ENCODE peak calls at places on chromosomes 1 and 21, in seven cellular contexts. X is cardiac muscle cell, N is esophagus squamous epithelium, M is HFF-Myc, U is epithelial cell of esophagus, V is AG10803, H is heart left ventricle. C is an unnamed sample.

GRCh38 chr1:11929849-11930248 is 3.6 kb upstream of the KIAA2013 start:
- DNase-seq in X (peak), N (no peak), M (peak), U (peak), V (peak), H (peak), C (no peak)

GRCh38 chr1:244272471-244273261 is 179.0 kb downstream of the ADSS2 start:
- DNase-seq in X (peak), N (no peak), M (peak), U (peak), V (peak), H (peak), C (peak)

GRCh38 chr1:214331827-214332423 is 51.0 kb downstream of the SMYD2 start:
- DNase-seq in X (peak), N (no peak), M (no peak), U (peak), V (no peak), H (peak), C (no peak)

GRCh38 chr1:222138095-222138494 is 396.2 kb upstream of the DUSP10 start:
- DNase-seq in X (no peak), N (no peak), M (no peak), U (no peak), V (no peak), H (no peak), C (no peak)

GRCh38 chr1:71587961-71588360 is 507.1 kb upstream of the ZRANB2 start:
- DNase-seq in X (peak), N (no peak), M (peak), U (peak), V (peak), H (no peak), C (no peak)

GRCh38 chr1:208834346-208835081 is 590.3 kb upstream of the PLXNA2 start:
- DNase-seq in X (no peak), N (no peak), M (no peak), U (peak), V (peak), H (no peak), C (no peak)

GRCh38 chr21:33157303-33157702 is 72.4 kb upstream of the IFNAR2 start:
- DNase-seq in X (peak), N (no peak), M (no peak), U (peak), V (no peak), H (no peak), C (no peak)

GRCh38 chr21:27196651-27197050 is 229.8 kb upstream of the ADAMTS5 start:
- DNase-seq in X (no peak), N (no peak), M (no peak), U (no peak), V (no peak), H (no peak), C (no peak)

GRCh38 chr1:248871837-248872401 is 13.0 kb upstream of the ZNF692 start:
- DNase-seq in X (no peak), N (no peak), M (no peak), U (no peak), V (no peak), H (no peak), C (no peak)

GRCh38 chr1:227944931-227945890 is 2.5 kb downstream of the WNT9A start:
- DNase-seq in X (no peak), N (no peak), M (no peak), U (no peak), V (no peak), H (peak), C (no peak)

GRCh38 chr1:25644962-25645361 is 28.4 kb downstream of the MAN1C1 start:
- DNase-seq in X (no peak), N (no peak), M (no peak), U (no peak), V (no peak), H (no peak), C (no peak)

GRCh38 chr1:244971524-244972216 is 107.3 kb upstream of the HNRNPU start:
- DNase-seq in X (no peak), N (no peak), M (no peak), U (no peak), V (no peak), H (no peak), C (no peak)

GRCh38 chr1:160438320-160438918 is 38.1 kb downstream of the VANGL2 start:
- DNase-seq in X (no peak), N (no peak), M (no peak), U (no peak), V (no peak), H (no peak), C (no peak)

GRCh38 chr21:33451634-33452071 is 28.1 kb downstream of the TMEM50B start:
- DNase-seq in X (no peak), N (no peak), M (no peak), U (peak), V (peak), H (no peak), C (no peak)

GRCh38 chr21:38804030-38804616 is 1.6 kb upstream of the ETS2 start:
- DNase-seq in X (no peak), N (no peak), M (no peak), U (no peak), V (no peak), H (no peak), C (no peak)

GRCh38 chr1:5753431-5754078 is 238.7 kb downstream of the NPHP4 start:
- DNase-seq in X (no peak), N (no peak), M (no peak), U (no peak), V (no peak), H (no peak), C (no peak)

GRCh38 chr1:198967566-198967965 is 328.7 kb downstream of the PTPRC start:
- DNase-seq in X (peak), N (no peak), M (no peak), U (no peak), V (no peak), H (no peak), C (no peak)

GRCh38 chr1:95236784-95237575 is 3.0 kb downstream of the RWDD3 start:
- DNase-seq in X (peak), N (no peak), M (no peak), U (no peak), V (peak), H (no peak), C (no peak)

GRCh38 chr1:160942926-160943325 is 11.7 kb downstream of the ITLN2 start:
- DNase-seq in X (peak), N (no peak), M (no peak), U (peak), V (no peak), H (no peak), C (no peak)

GRCh38 chr1:234607091-234608025 is 2.6 kb downstream of the IRF2BP2 start:
- DNase-seq in X (peak), N (no peak), M (no peak), U (peak), V (peak), H (peak), C (no peak)

GRCh38 chr1:76266762-76267161 is 192.2 kb downstream of the ST6GALNAC3 start:
- DNase-seq in X (no peak), N (no peak), M (no peak), U (no peak), V (no peak), H (no peak), C (no peak)

GRCh38 chr1:225360119-225360518 is 67.7 kb downstream of the LBR start:
- DNase-seq in X (no peak), N (no peak), M (no peak), U (no peak), V (no peak), H (no peak), C (no peak)

GRCh38 chr1:72777918-72778317 is 495.6 kb upstream of the NEGR1 start:
- DNase-seq in X (no peak), N (no peak), M (no peak), U (no peak), V (peak), H (no peak), C (no peak)

GRCh38 chr1:176601358-176601757 is 138.4 kb downstream of the PAPPA2 start:
- DNase-seq in X (no peak), N (no peak), M (peak), U (no peak), V (peak), H (no peak), C (no peak)

GRCh38 chr1:22334860-22335550 is 116.6 kb upstream of the ZBTB40 start:
- DNase-seq in X (no peak), N (no peak), M (no peak), U (no peak), V (no peak), H (no peak), C (no peak)

GRCh38 chr1:2962541-2962940 is 58.7 kb upstream of the ACTRT2 start:
- DNase-seq in X (no peak), N (no peak), M (no peak), U (no peak), V (no peak), H (no peak), C (no peak)

GRCh38 chr21:39633770-39634181 is 21.0 kb downstream of the B3GALT5 start:
- DNase-seq in X (no peak), N (no peak), M (peak), U (peak), V (peak), H (no peak), C (peak)

GRCh38 chr1:245986404-245987221 is 520.5 kb downstream of the SMYD3 start:
- DNase-seq in X (peak), N (no peak), M (peak), U (peak), V (peak), H (no peak), C (no peak)
- H3K4me3 ChIP-seq in X (no peak), N (no peak), M (no peak), U (no peak), V (no peak), H (no peak), C (no peak)

DNA sequence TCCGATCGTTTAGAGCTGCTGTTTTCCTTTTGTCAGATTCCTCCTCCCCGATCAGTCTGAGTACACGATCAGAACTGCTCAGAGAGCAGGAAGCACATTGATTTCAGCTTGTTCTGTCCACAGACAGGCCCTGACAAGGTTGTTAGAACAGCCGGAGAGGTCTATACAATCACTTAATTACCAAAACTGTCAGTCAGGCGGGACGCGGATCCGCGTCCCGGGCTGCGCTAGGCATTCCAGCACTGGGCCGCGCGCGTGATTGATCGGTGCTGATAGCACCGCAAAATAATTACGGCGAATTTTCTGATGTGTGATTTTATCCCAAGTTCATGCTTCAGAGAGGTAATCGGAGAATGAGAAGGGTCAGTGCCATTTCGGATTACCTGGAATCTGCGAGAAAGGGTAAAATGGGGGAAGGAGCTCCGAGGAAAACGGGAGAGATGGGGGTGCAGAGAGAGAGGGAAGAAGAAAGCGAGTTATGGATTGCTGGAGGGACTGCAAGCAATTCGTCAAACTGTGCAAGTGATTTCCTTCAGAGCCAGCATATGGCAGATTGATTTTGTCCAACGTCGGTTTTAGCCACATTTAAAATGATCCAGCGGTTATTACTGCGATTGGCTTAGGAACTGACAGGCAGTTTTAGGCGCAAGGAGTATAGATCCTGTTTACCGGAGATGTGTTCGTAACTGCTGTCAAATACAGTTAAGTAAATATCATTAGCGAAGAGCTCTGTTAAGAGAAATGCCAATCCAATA is 9.0 kb upstream of the BARHL2 start:
- DNase-seq in X (peak), N (no peak), M (no peak), U (peak), V (no peak), H (no peak), C (no peak)
- H3K4me3 ChIP-seq in X (peak), N (peak), M (no peak), U (no peak), V (peak), H (peak), C (no peak)

DNA sequence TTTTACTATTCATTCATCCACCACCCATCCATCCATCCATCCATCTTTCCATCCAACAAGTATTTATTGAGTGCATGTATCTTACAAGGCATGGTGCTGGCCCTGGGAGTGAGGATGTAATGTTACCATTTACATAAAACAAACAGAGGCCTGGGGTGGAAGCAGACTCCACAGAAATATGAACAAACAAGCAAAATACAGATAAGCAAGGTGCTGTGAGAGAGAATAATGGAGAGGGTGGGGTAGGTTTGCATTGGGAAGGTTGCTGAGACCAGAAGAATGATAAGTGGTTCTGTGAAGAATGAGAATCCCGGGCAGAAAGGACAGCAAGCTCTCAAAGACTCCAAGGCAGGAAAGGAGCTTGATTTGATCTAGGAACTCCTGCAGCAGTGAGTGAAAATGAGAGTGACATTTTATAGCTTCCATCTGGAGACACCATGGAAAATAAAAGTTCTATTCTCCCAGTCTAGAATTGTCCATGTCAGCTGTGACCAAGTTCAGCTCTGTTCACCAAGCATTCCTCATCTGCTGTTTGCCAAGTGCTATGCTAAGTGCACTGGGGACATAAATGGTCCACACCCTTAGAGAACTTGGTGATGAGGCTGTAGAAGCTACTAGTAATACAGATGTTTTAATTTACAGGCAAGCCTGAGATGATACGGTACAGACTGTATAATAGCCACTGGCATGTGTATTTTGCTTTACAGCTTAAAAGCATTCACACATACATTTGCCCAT is 75.3 kb downstream of the PEX14 start:
- DNase-seq in X (no peak), N (no peak), M (no peak), U (no peak), V (peak), H (no peak), C (no peak)
- H3K4me3 ChIP-seq in X (no peak), N (no peak), M (no peak), U (no peak), V (no peak), H (no peak), C (no peak)

GRCh38 chr1:164559342-164560070 is 522 bp downstream of the PBX1 start:
- DNase-seq in X (peak), N (no peak), M (no peak), U (peak), V (no peak), H (peak), C (no peak)

GRCh38 chr1:164560076-164560475 is 1.1 kb downstream of the PBX1 start:
- DNase-seq in X (no peak), N (no peak), M (no peak), U (no peak), V (no peak), H (no peak), C (no peak)

GRCh38 chr1:164560504-164560903 is 1.5 kb downstream of the PBX1 start:
- DNase-seq in X (no peak), N (no peak), M (no peak), U (no peak), V (no peak), H (no peak), C (no peak)

GRCh38 chr1:164557270-164557669 is 1.7 kb upstream of the PBX1 start:
- DNase-seq in X (no peak), N (no peak), M (no peak), U (peak), V (no peak), H (no peak), C (no peak)

GRCh38 chr1:164558461-164559341 is at the start of gene PBX1:
- DNase-seq in X (peak), N (peak), M (peak), U (peak), V (peak), H (peak), C (peak)
- H3K4me3 ChIP-seq in X (peak), N (peak), M (peak), U (peak), V (peak), H (peak), C (peak)

GRCh38 chr1:23422955-23423354 is 1.6 kb downstream of the TCEA3 start:
- DNase-seq in X (no peak), N (no peak), M (no peak), U (no peak), V (peak), H (no peak), C (no peak)
- H3K4me3 ChIP-seq in X (peak), N (peak), M (no peak), U (no peak), V (peak), H (peak), C (no peak)

DNA sequence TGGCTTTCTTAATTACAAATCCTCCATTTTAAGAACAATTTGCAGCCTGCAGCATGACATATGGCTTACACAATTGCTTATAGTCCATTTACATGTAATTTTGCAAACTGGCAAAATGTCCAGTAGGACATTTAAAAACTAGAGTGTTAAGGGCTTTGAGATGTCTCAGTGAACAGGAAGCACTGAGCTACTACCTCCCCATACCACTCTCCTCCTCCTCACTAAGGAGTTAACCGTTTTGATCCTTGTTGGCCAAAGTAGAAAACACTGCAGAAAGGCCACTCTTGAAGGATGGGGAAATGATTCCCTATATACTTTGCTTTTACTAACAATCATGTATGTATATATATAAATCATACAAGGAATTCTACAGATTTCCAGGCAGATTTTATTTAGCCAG is 386 bp downstream of the CTSK start:
- DNase-seq in X (peak), N (no peak), M (no peak), U (no peak), V (no peak), H (no peak), C (no peak)
- H3K4me3 ChIP-seq in X (no peak), N (peak), M (peak), U (no peak), V (peak), H (peak), C (no peak)

DNA sequence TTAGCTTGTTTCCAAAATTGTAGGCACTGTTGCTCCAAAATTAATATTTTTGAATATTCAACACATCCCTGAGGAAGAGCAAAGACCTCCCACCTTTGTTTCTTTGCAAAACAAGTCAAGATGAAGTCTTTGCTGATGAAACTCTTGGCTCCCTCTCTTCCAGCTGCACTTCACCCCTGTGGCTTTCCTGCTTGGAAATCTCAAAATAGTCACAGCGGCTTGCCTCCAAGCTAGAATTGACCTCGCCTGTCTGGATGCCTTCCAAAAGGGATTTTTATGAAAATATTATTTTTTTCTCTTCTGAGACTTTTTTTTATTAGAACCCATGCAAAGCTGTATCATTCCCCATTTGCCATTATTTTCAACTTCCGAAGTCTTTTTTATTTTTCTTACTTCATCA is 71.1 kb upstream of the MROH9 start:
- DNase-seq in X (peak), N (no peak), M (no peak), U (no peak), V (no peak), H (peak), C (no peak)
- H3K4me3 ChIP-seq in X (no peak), N (no peak), M (no peak), U (no peak), V (no peak), H (no peak), C (no peak)

GRCh38 chr1:240492832-240493440 is 119.0 kb downstream of the GREM2 start:
- DNase-seq in X (peak), N (no peak), M (no peak), U (peak), V (no peak), H (no peak), C (no peak)
- H3K4me3 ChIP-seq in X (no peak), N (no peak), M (no peak), U (no peak), V (no peak), H (no peak), C (no peak)

DNA sequence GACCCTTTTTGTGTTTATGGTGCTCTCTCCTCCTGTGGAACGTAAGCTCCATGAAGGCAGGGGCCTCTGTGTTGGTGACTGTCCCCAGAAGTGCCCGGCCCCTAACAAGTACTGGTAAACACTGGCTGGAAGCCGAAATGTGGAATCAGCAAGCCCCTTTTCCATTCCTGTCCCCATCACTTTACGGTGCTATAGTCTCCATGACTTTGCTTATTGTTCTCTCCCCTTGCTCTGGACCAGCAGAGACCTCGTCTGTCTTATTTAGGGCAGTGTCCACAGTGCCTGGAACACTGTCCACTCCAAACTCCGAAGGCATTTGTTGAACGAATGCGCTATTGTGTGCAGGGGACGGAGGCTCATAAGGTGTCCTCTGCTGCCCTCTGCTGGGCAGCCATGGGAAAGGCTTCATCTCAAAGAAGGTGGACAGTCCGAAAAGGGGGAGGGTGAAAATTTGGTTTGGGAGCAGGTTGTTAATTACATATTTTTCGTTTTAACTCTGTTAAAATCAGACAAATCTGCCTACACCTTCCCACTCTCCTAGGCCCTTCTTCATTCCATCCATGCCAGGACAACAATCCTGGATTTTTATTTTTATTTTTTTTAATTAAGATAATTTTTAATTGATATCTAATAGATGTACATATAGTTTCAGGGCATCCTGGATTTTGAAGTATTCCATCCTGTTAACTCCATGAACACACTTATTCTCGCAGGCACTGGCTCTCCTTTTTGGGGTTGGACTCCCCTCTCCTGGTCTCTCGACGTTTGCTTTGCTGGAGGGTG is 115.6 kb downstream of the PGBD5 start:
- DNase-seq in X (peak), N (no peak), M (peak), U (peak), V (peak), H (peak), C (no peak)
- H3K4me3 ChIP-seq in X (no peak), N (no peak), M (no peak), U (no peak), V (no peak), H (no peak), C (no peak)

GRCh38 chr1:19710825-19711611 is 46.3 kb downstream of the HTR6 start:
- DNase-seq in X (peak), N (no peak), M (no peak), U (no peak), V (no peak), H (no peak), C (peak)
- H3K4me3 ChIP-seq in X (no peak), N (no peak), M (no peak), U (no peak), V (no peak), H (no peak), C (no peak)